ENCODE peak calls at places on chromosomes 16 and 17, in nine cellular contexts. Z is upper lobe of right lung, H is pancreas, L is GM10248, N is fibroblast of lung, U is tibial artery, P is uterus, R is HL-60, W is Peyer's patch. O is an unnamed sample.

GRCh38 chr17:63753215-63753614 is 11.6 kb upstream of the STRADA start:
- DNase-seq in N (no peak), H (no peak), W (no peak), L (no peak), P (no peak), Z (no peak), U (no peak), R (peak), O (no peak)

GRCh38 chr17:73856585-73856984 is 212.3 kb upstream of the SDK2 start:
- DNase-seq in N (no peak), U (no peak), H (no peak), W (no peak), Z (no peak), R (no peak), P (no peak), L (no peak), O (no peak)

GRCh38 chr16:1614226-1615102 is 2.3 kb downstream of the CRAMP1 start:
- DNase-seq in N (peak), Z (no peak), R (peak), H (peak), W (no peak), P (peak), L (peak), U (no peak), O (peak)

GRCh38 chr16:17831330-17831729 is 360.6 kb upstream of the XYLT1 start:
- DNase-seq in H (no peak), P (no peak), R (no peak), N (no peak), Z (no peak), W (no peak), L (no peak), U (no peak), O (no peak)

GRCh38 chr17:2484876-2485275 is 26.8 kb downstream of the METTL16 start:
- DNase-seq in H (no peak), L (no peak), Z (no peak), U (no peak), P (no peak), R (no peak), W (no peak), N (no peak), O (no peak)

GRCh38 chr17:77666881-77667395 is 291.6 kb upstream of the TNRC6C start:
- DNase-seq in R (peak), L (peak), W (peak), U (no peak), H (no peak), P (no peak), Z (peak), N (no peak), O (peak)

GRCh38 chr16:73048292-73049050 is 543 bp upstream of the ZFHX3 start:
- DNase-seq in L (no peak), W (peak), Z (peak), U (peak), N (no peak), P (peak), H (no peak), R (no peak), O (no peak)

GRCh38 chr17:32117399-32117798 is 24.9 kb upstream of the RHOT1 start:
- DNase-seq in P (no peak), H (no peak), Z (no peak), U (no peak), N (no peak), L (no peak), W (no peak), R (no peak), O (no peak)

DNA sequence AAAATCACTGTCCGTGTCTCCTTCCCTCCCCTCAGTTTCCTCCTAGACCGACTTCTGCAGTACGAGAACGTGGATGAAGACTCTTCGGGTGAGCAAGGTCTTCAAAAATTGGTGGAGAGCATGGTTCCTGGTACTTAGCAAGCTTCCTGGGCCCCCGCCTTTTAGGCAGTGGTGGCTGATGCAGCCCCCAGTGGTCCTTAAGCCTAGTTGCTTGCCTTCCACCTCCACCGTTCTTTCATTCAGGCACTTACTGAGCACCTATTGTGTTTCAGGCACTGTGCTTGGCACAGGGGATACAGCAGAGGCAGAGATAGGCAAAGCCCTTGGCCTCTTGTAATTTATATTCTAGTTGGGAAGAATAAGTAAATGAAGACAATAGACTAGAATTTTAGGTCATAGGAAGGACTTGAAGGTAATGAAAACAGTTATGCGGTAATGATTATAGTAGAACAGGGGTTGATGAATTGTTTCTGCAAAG is 771 bp downstream of the INO80E start:
- DNase-seq in W (no peak), L (no peak), U (no peak), N (no peak), R (no peak), Z (no peak), H (no peak), P (no peak), O (no peak)
- TF ChIP-seq CTCF in W (no peak), L (no peak), U (no peak), N (no peak), R (no peak), Z (no peak), H (no peak), P (no peak), O (no peak)

DNA sequence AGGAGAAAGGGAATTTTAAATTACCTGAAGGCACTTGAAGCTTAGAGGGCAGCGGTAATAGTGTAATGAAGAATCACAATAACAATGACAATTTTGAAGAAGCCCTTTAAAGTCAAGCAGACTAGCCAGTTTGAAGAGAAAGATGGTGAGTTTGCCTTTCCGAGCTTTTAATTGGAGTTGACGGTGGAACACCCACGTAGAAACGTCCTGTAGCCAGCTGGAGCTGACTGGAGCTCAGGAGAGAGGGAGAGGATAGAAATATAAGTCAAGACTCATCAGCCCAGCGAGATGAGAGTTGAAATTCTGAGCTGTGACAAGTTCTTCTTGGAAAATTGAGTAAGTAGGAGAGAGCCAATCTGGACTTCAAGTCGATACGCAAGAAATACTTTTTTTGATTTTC is 91.7 kb upstream of the CACNG3 start:
- DNase-seq in P (no peak), N (no peak), R (no peak), W (no peak), H (no peak), Z (no peak), L (no peak), U (no peak), O (no peak)
- TF ChIP-seq CTCF in P (no peak), N (no peak), R (no peak), W (no peak), H (no peak), Z (no peak), L (no peak), U (no peak), O (no peak)

GRCh38 chr17:46117117-46117516 is 76.1 kb downstream of the KANSL1 start:
- DNase-seq in P (no peak), H (no peak), Z (no peak), W (no peak), U (no peak), N (no peak), R (no peak), L (no peak), O (no peak)

GRCh38 chr17:46120078-46120477 is 73.2 kb downstream of the KANSL1 start:
- DNase-seq in Z (no peak), P (no peak), R (no peak), H (no peak), N (no peak), L (no peak), W (no peak), U (no peak), O (no peak)

GRCh38 chr17:46117850-46118696 is 75.2 kb downstream of the KANSL1 start:
- DNase-seq in U (no peak), Z (no peak), R (no peak), W (no peak), H (no peak), L (no peak), N (no peak), P (no peak), O (no peak)

GRCh38 chr17:46121165-46121764 is 72.0 kb downstream of the KANSL1 start:
- DNase-seq in H (no peak), N (no peak), U (no peak), L (peak), W (no peak), R (no peak), P (no peak), Z (no peak), O (no peak)

GRCh38 chr17:46118969-46119368 is 74.3 kb downstream of the KANSL1 start:
- DNase-seq in P (no peak), U (no peak), R (no peak), W (no peak), N (no peak), Z (no peak), H (no peak), L (no peak), O (no peak)
- TF ChIP-seq CTCF in P (no peak), U (no peak), R (no peak), W (no peak), N (no peak), Z (no peak), H (no peak), L (no peak), O (no peak)

GRCh38 chr16:22183901-22184614 is 21.8 kb downstream of the SDR42E2 start:
- DNase-seq in Z (no peak), L (peak), R (no peak), W (no peak), U (no peak), N (no peak), P (no peak), H (no peak), O (no peak)
- TF ChIP-seq CTCF in Z (no peak), L (peak), R (no peak), W (no peak), U (no peak), N (no peak), P (no peak), H (no peak), O (no peak)

DNA sequence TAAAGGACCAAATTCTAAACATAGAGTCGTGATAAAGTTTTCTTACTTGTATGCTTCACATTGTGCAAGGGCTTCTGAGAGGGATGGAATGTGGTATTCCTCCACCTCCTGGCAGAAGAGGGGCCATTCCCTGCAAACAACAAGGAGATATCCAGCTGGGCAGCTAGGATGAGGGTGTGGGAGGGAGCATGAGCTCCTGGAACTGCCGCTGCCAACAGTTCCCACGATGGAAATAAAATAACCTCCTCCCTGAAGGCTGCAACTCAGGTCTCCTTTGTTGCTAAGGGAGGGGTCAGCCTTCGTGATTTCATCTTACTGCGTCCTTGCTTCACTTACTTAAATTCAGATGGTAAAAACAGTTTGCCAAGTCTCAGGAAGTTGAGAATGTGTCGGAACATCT is 15.6 kb downstream of the PLEKHG4 start:
- DNase-seq in Z (no peak), N (peak), R (no peak), W (no peak), P (no peak), H (no peak), L (no peak), U (no peak), O (no peak)
- TF ChIP-seq CTCF in Z (no peak), N (no peak), R (no peak), W (no peak), P (no peak), H (no peak), L (no peak), U (no peak), O (no peak)

GRCh38 chr17:17975441-17975840 is 2.8 kb downstream of the DRC3 start:
- DNase-seq in W (no peak), Z (no peak), N (no peak), P (no peak), R (peak), H (no peak), U (no peak), L (no peak), O (no peak)

GRCh38 chr17:17971431-17972125 is 622 bp downstream of the TOM1L2 start:
- DNase-seq in R (peak), U (peak), Z (peak), P (peak), W (peak), L (no peak), H (peak), N (peak), O (no peak)

GRCh38 chr17:17970699-17971430 is 1.3 kb downstream of the TOM1L2 start:
- DNase-seq in W (no peak), R (no peak), Z (no peak), L (no peak), N (no peak), P (no peak), U (no peak), H (no peak), O (no peak)

GRCh38 chr17:17972952-17973254 is 241 bp downstream of the DRC3 start:
- DNase-seq in R (no peak), W (no peak), H (no peak), N (no peak), P (no peak), L (no peak), U (no peak), Z (no peak), O (no peak)

DNA sequence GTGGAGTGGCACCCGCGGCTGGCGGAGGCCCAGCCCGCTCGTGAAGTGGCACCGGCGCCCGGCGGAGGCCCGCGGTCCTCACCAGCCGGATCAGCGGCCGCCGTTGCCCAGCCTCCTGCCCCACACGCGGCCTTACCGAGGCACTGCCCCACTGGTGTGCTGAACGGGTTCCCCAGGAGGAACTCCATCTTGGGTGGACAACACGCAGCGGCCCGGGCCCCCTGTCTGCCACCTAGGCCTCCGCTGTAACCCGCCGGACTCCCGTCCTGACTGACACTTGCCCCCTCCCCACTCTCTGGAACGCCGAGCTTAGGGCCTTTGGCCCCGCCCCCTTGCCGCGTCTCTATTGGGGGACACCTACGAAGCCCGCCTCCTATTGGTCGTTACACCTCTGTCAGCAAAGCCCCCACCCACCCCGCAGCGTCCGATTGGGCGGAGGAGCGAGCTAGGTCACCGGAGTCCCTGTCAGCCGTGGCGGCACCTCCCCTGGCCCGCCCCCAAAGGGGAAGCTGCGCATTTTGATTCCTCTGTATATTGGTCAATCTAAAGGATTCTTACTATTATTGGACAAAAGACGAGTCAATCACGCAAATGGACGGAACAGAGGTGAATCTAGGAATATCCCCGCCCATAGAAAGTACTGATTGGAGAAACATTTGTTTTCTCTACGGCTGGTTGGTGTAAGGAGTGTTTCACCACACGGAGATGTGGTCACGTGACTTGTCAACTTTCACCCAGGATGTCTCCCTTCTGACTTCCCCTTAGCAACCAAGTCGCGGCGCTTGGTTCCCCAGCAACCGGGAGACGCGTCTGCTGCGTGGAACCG is at the start of the genes DRC3 and TOM1L2:
- DNase-seq in L (peak), R (peak), P (peak), U (peak), Z (peak), W (peak), H (peak), N (peak), O (peak)
- TF ChIP-seq CTCF in L (no peak), R (no peak), P (no peak), U (peak), Z (no peak), W (no peak), H (peak), N (no peak), O (no peak)

O was measured in natural killer cell.